ENCODE peak calls at places on chromosomes 4 and X, in seven cellular contexts. M is H9, G is body of pancreas, Y is prostate gland, J is left ventricle myocardium inferior, V is K562, T is fibroblast of lung. I is an unnamed sample.

GRCh38 chrX:41923257-41923924 is at the start of gene CASK:
- DNase-seq in M (peak; percentile 94), G (peak; percentile 94), Y (peak; percentile 86), J (peak; percentile 92), V (peak; percentile 93), T (peak; percentile 86), I (peak; percentile 81)

GRCh38 chrX:124005220-124005619 is 43.7 kb downstream of the STAG2 start:
- DNase-seq in M (no peak), G (no peak), Y (no peak), J (no peak), V (no peak), T (no peak), I (no peak)

GRCh38 chrX:69506617-69507499 is 2.7 kb downstream of the NALF2 start:
- DNase-seq in M (no peak), G (no peak), Y (no peak), J (no peak), V (no peak), T (no peak), I (no peak)

GRCh38 chrX:149699761-149700160 is 12.1 kb upstream of the MAGEA11 start:
- DNase-seq in M (no peak), G (no peak), Y (no peak), J (no peak), V (no peak), T (no peak), I (no peak)

GRCh38 chrX:30027636-30028035 is 187.7 kb upstream of the MAGEB2 start:
- DNase-seq in M (no peak), G (no peak), Y (no peak), J (no peak), V (no peak), T (no peak), I (no peak)

GRCh38 chrX:120514236-120514635 is 45.1 kb upstream of the LAMP2 start:
- DNase-seq in M (peak; percentile 24), G (peak; percentile 13), Y (no peak), J (no peak), V (peak; percentile 23), T (peak; percentile 8), I (peak; percentile 8)

GRCh38 chr4:105122334-105122733 is 24.3 kb upstream of the TET2 start:
- DNase-seq in M (peak; percentile 66), G (no peak), Y (no peak), J (no peak), V (no peak), T (peak; percentile 60), I (peak; percentile 5)

GRCh38 chr4:2954358-2955185 is 8.6 kb downstream of the NOP14 start:
- DNase-seq in M (peak; percentile 68), G (no peak), Y (no peak), J (no peak), V (no peak), T (no peak), I (no peak)

GRCh38 chr4:30370105-30370504 is 350.1 kb upstream of the PCDH7 start:
- DNase-seq in M (peak; percentile 33), G (no peak), Y (no peak), J (no peak), V (no peak), T (no peak), I (no peak)

GRCh38 chrX:110791206-110791605 is 4.4 kb downstream of the CHRDL1 start:
- DNase-seq in M (no peak), G (no peak), Y (no peak), J (no peak), V (no peak), T (no peak), I (no peak)

GRCh38 chr4:145882594-145882993 is 56.0 kb downstream of the ZNF827 start:
- DNase-seq in M (no peak), G (no peak), Y (no peak), J (no peak), V (no peak), T (no peak), I (no peak)

GRCh38 chr4:78659264-78659663 is 107.7 kb downstream of the ANXA3 start:
- DNase-seq in M (no peak), G (peak; percentile 39), Y (no peak), J (no peak), V (no peak), T (peak; percentile 47), I (no peak)

GRCh38 chrX:107716045-107716684 is 59.4 kb downstream of the TSC22D3 start:
- DNase-seq in M (peak; percentile 76), G (no peak), Y (no peak), J (no peak), V (no peak), T (peak; percentile 49), I (no peak)

GRCh38 chr4:41296995-41297394 is 40.3 kb downstream of the UCHL1 start:
- DNase-seq in M (no peak), G (no peak), Y (no peak), J (no peak), V (no peak), T (no peak), I (no peak)

GRCh38 chr4:142567620-142568451 is 278.3 kb downstream of the INPP4B start:
- DNase-seq in M (no peak), G (peak; percentile 67), Y (no peak), J (no peak), V (no peak), T (peak; percentile 67), I (no peak)

GRCh38 chr4:26589699-26590098 is 5.8 kb downstream of the TBC1D19 start:
- DNase-seq in M (no peak), G (peak; percentile 22), Y (no peak), J (no peak), V (no peak), T (no peak), I (no peak)
- TF ChIP-seq CTCF in M (peak; percentile 29), G (no peak), Y (no peak), J (no peak), V (no peak), T (no peak), I (no peak)

DNA sequence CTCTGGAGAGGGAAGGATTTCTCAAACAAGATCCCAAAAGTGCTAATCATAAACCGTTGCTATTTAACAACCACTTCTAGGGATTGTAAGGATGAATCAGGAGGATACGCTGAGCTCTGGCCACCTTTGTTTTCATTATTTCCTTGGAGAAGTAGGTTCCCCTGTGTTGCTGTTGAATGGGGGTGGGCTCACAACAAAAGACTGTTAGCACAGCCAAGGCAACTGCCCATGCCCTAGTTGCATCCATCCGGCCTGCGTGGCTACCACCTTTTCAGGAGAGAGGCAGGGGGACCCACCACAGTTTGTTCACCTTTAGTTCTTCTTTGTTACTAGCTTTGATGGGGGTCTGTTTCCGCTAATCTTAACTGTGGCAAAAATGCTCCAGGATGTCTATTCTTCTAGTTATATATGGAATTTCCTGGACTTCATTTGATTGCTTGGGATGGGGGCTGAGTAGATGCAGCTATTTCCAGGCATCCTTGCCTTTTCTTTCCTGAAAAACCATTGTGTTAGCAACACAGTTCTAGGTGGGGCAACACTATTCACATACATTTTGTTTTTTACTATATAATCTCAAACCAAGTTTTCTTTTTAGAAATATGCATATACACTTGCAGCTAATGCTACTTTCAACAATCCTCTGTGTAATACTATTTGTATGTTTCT is 95.4 kb downstream of the KDR start:
- DNase-seq in M (no peak), G (no peak), Y (no peak), J (no peak), V (no peak), T (no peak), I (no peak)
- H3K27ac ChIP-seq in M (no peak overlapping the region), G (no peak overlapping the region), Y (no peak overlapping the region), J (peak overlapping the region; percentile 58), V (no peak overlapping the region), T (no peak overlapping the region), I (no peak overlapping the region)

DNA sequence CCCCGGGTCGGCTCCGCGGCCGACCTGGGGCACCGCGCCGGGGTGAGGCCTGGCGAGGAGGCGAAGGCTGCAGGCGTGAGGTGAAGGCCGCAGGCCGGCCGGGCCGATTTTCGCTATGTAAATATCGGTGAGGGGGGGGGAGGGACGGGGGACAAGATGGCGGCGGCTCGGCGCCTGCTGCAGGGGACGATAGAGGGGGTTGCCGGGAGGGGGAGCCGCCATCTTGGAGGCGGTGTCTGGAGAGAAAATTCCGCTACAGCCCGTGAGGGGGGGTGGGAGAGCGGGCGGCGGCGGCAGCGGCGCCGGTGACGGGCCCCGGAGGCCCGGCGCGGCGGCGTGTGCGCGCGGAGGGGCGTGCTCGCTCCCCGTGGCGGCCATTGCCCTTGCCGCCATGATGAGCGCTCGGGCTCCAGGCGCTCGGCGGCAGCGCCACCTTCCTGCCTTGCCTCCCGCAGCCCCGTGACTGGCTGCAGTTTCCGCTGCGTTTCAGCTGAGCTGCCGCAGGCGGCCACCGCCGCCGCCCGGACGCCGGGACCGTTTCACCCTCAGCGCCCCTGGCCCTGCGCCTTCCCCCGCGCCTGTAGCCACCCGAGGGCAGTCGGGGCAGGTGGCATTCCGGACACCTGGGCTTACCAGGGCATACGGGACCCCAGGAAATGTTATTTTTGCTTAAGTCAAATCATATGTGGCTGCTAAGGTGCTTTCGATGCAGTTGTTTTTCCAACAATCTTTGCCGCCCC is 692 bp downstream of the ZFX start:
- DNase-seq in M (peak; percentile 91), G (peak; percentile 92), Y (peak; percentile 84), J (peak; percentile 86), V (peak; percentile 92), T (peak; percentile 92), I (peak; percentile 77)
- TF ChIP-seq CTCF in M (peak; percentile 60), G (peak; percentile 24), Y (peak; percentile 30), J (peak; percentile 59), V (peak; percentile 89), T (peak; percentile 17), I (peak; percentile 25)

GRCh38 chrX:51496501-51497291 is at the start of gene NUDT11:
- DNase-seq in M (peak; percentile 77), G (peak; percentile 72), Y (peak; percentile 38), J (peak; percentile 48), V (peak; percentile 38), T (peak; percentile 72), I (peak; percentile 40)
- H3K27ac ChIP-seq in M (no peak within 1 kb of the TSS), G (no peak within 1 kb of the TSS), Y (peak within 1 kb of the TSS; percentile 65), J (no peak within 1 kb of the TSS), V (no peak within 1 kb of the TSS), T (peak within 1 kb of the TSS; percentile 20), I (peak within 1 kb of the TSS; percentile 67)